ENCODE peak calls at places on chromosomes 4 and X, in six cellular contexts. R is OCI-LY7; L is fibroblast of lung; V is MM.1S; C is esophagus squamous epithelium; F is CD8-positive, alpha-beta T cell. P is an unnamed sample. For H3K4me1, the result is how much of the 10 kb centered on the place peaks cover.

GRCh38 chrX:141760761-141761160 is 62.2 kb upstream of the SPANXD start:
- DNase-seq in C (no peak), V (no peak), F (no peak), L (peak), R (no peak), P (no peak)

GRCh38 chrX:149638860-149639259 is 7.3 kb upstream of the TMEM185A start:
- DNase-seq in R (no peak), V (no peak), L (peak), F (no peak), C (no peak), P (no peak)

GRCh38 chrX:110442631-110443030 is 84.0 kb downstream of the RTL9 start:
- DNase-seq in F (no peak), R (peak), V (peak), C (no peak), L (peak), P (no peak)

GRCh38 chr4:36712013-36712412 is 430.6 kb downstream of the DTHD1 start:
- DNase-seq in V (no peak), L (no peak), R (no peak), F (no peak), C (no peak), P (no peak)

GRCh38 chr4:3630136-3630933 is 98.1 kb upstream of the LRPAP1 start:
- DNase-seq in R (no peak), F (no peak), V (no peak), L (no peak), C (no peak), P (peak)

GRCh38 chr4:177482367-177482766 is 40.1 kb upstream of the AGA start:
- DNase-seq in L (no peak), R (no peak), F (no peak), C (no peak), V (no peak), P (no peak)

GRCh38 chr4:176277162-176277904 is 8.3 kb upstream of the ASB5 start:
- DNase-seq in L (peak), F (no peak), V (peak), R (peak), C (no peak), P (peak)

GRCh38 chr4:55543858-55544257 is 2.9 kb downstream of the CLOCK start:
- DNase-seq in L (peak), F (no peak), V (no peak), R (peak), C (no peak), P (no peak)

GRCh38 chrX:15953801-15954200 is 99.2 kb upstream of the AP1S2 start:
- DNase-seq in V (no peak), R (no peak), C (no peak), L (no peak), F (no peak), P (no peak)

GRCh38 chr4:57064811-57065711 is 45.1 kb downstream of the IGFBP7 start:
- DNase-seq in R (no peak), L (peak), F (no peak), C (no peak), V (no peak), P (peak)

GRCh38 chr4:102612824-102613366 is 111.7 kb downstream of the NFKB1 start:
- DNase-seq in V (peak), L (no peak), F (peak), C (no peak), R (no peak), P (no peak)

GRCh38 chrX:107729558-107730297 is 45.9 kb downstream of the TSC22D3 start:
- DNase-seq in C (no peak), L (no peak), V (no peak), R (no peak), F (no peak), P (no peak)

GRCh38 chrX:107731831-107732502 is 43.6 kb downstream of the TSC22D3 start:
- DNase-seq in R (no peak), C (peak), L (peak), V (no peak), F (no peak), P (peak)

GRCh38 chrX:107728342-107729099 is 47.1 kb downstream of the TSC22D3 start:
- DNase-seq in C (no peak), V (no peak), F (no peak), R (no peak), L (no peak), P (no peak)

GRCh38 chrX:107730991-107731766 is 44.4 kb downstream of the TSC22D3 start:
- DNase-seq in R (no peak), F (no peak), V (no peak), C (no peak), L (peak), P (no peak)

DNA sequence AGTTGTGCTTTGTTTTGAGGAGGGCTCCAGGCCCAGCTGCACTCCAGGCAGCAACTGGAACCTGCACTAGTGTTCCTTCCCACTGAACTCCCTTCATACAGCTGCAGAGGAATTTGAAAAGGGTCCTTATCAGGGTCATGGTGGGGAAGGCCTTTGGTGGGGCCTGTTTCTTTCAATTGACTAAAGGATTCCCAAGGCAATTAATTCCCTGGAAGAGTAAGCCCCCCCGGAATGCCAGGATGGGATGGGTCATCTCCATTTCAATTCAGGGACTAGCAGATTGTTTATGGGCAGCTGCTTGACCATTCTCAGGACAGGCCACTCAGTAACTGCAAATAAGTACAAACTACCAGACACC is 45.3 kb downstream of the TSC22D3 start:
- DNase-seq in L (no peak), F (no peak), V (no peak), C (no peak), R (no peak), P (no peak)
- H3K4me1 ChIP-seq in L (under half), F (under half), V (under half), C (under half), R (under half), P (under half)

GRCh38 chr4:116223059-116223732 is 862.2 kb downstream of the TRAM1L1 start:
- DNase-seq in L (no peak), F (no peak), R (no peak), C (no peak), V (no peak), P (no peak)
- H3K4me3 ChIP-seq in L (no peak), F (no peak), R (no peak), C (no peak), V (no peak), P (no peak)

GRCh38 chr4:13968723-13969122 is 341.2 kb upstream of the BOD1L1 start:
- DNase-seq in R (no peak), V (no peak), F (no peak), C (no peak), L (peak), P (no peak)

GRCh38 chr4:13970349-13970748 is 342.8 kb upstream of the BOD1L1 start:
- DNase-seq in L (peak), R (no peak), C (no peak), F (no peak), V (no peak), P (no peak)

GRCh38 chr4:13963601-13964000 is 336.1 kb upstream of the BOD1L1 start:
- DNase-seq in V (no peak), L (peak), F (no peak), C (no peak), R (no peak), P (no peak)

DNA sequence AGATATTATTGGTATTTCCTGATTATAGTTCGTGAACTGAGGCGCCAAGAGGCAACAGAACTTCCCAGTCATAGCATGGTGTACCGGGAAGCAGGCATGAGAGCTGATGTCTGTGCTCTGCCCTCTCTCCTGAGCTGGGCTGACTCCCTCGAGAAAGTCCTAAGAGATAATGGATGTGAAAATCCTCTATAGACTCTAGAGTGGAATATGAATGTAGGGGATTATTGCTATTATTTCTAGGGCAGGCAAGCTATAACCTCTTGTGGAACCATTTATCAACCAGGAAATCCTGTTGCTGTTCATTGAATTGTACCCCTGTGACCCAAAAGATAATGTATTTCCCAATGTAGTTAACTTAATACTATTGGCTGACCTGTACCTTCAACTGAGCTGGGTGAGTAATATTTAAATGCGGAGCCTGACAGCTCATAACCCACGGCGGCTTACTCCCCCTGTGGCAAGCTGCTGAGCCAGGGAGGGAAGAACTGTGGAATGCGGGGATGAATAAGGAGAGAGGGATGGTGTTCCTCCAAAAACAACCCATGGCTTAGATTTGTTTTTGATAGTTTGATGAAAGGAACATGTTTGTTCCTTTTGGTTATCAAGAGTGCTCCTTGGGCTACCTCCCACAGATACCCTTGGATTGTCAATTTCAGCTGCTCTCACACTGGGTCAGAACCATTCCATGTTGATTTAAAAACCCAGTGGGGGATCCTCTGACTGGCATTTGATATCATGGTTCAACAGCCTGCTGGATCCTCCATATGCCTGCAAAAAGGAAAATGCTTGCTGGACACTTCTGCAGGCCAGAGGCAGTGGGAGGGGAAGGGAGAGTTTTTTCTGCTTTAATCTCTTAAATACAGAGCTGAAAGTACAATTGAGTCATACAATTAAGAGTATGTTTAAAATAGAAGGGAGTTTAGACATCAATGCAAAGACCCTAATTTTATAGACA is 339.0 kb upstream of the BOD1L1 start:
- DNase-seq in C (no peak), V (no peak), R (no peak), F (no peak), L (peak), P (no peak)
- TF ChIP-seq CTCF in C (no peak), V (no peak), R (no peak), F (no peak), L (peak), P (no peak)

GRCh38 chr4:156948133-156948532 is 23.5 kb downstream of the PDGFC start:
- DNase-seq in F (no peak), R (no peak), V (no peak), C (no peak), L (peak), P (no peak)

GRCh38 chr4:156950090-156950489 is 21.5 kb downstream of the PDGFC start:
- DNase-seq in L (no peak), F (no peak), C (no peak), V (no peak), R (no peak), P (no peak)

GRCh38 chr4:156948738-156949137 is 22.9 kb downstream of the PDGFC start:
- DNase-seq in L (no peak), V (no peak), C (no peak), F (no peak), R (no peak), P (no peak)

GRCh38 chr4:156950950-156951349 is 20.6 kb downstream of the PDGFC start:
- DNase-seq in F (no peak), V (no peak), C (no peak), L (no peak), R (no peak), P (no peak)

GRCh38 chr4:156949373-156949814 is 22.2 kb downstream of the PDGFC start:
- DNase-seq in R (no peak), F (no peak), C (no peak), L (peak), V (no peak), P (no peak)
- H3K4me1 ChIP-seq in R (under half), F (under half), C (under half), L (under half), V (under half), P (under half)

GRCh38 chr4:148288448-148288847 is 153.8 kb downstream of the NR3C2 start:
- DNase-seq in F (no peak), R (no peak), L (no peak), V (no peak), C (no peak), P (no peak)

GRCh38 chr4:148286043-148286442 is 156.2 kb downstream of the NR3C2 start:
- DNase-seq in F (no peak), V (no peak), R (no peak), C (no peak), L (no peak), P (no peak)

GRCh38 chr4:148284526-148285193 is 157.6 kb downstream of the NR3C2 start:
- DNase-seq in F (no peak), R (no peak), L (peak), C (no peak), V (no peak), P (no peak)

GRCh38 chr4:148287111-148287510 is 155.1 kb downstream of the NR3C2 start:
- DNase-seq in C (no peak), R (no peak), F (no peak), L (no peak), V (no peak), P (no peak)

DNA sequence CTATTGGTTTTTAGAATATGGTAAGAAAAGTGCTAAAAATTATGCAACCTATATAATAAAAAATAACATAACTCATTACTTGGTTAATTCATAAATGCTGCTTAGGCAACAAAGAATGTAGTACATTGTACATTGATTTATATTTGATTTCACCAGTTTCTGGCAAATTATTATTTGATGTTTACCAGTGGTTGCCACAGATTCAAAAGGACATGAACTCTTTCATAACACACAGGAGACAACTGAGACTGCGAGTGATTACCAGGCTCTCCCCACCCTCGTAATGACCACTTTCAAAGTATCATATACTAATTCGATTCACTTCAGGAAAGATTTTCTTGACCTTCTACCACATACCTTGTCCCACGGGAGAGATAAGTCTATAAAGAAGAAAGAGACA is 158.5 kb downstream of the NR3C2 start:
- DNase-seq in L (no peak), R (no peak), V (no peak), F (no peak), C (no peak), P (no peak)
- H3K4me3 ChIP-seq in L (no peak), R (no peak), V (no peak), F (no peak), C (no peak), P (no peak)

GRCh38 chr4:94757192-94758140 is at the start of gene BMPR1B:
- DNase-seq in C (no peak), L (peak), R (no peak), F (no peak), V (no peak), P (no peak)
- TF ChIP-seq CTCF in C (no peak), L (peak), R (no peak), F (no peak), V (no peak), P (no peak)

GRCh38 chr4:25776795-25777194 is 86.0 kb downstream of the SEL1L3 start:
- DNase-seq in C (no peak), R (no peak), V (no peak), L (no peak), F (no peak), P (no peak)
- H3K4me1 ChIP-seq in C (under half), R (under half), V (under half), L (under half), F (under half), P (under half)

GRCh38 chr4:48141048-48141447 is 7.0 kb upstream of the TXK start:
- DNase-seq in F (no peak), L (peak), R (peak), V (peak), C (no peak), P (no peak)
- H3K4me3 ChIP-seq in F (no peak), L (no peak), R (no peak), V (no peak), C (no peak), P (no peak)

GRCh38 chr4:82213485-82214162 is 160.2 kb downstream of the HNRNPD start:
- DNase-seq in L (no peak), C (no peak), R (no peak), V (peak), F (no peak), P (no peak)

GRCh38 chr4:82215800-82216199 is 158.0 kb downstream of the HNRNPD start:
- DNase-seq in R (no peak), L (no peak), F (no peak), C (no peak), V (no peak), P (no peak)

GRCh38 chr4:82219346-82219745 is 154.4 kb downstream of the HNRNPD start:
- DNase-seq in R (no peak), C (no peak), L (no peak), V (no peak), F (no peak), P (no peak)

GRCh38 chr4:82216231-82216630 is 157.6 kb downstream of the HNRNPD start:
- DNase-seq in V (no peak), C (no peak), F (no peak), R (no peak), L (no peak), P (no peak)

DNA sequence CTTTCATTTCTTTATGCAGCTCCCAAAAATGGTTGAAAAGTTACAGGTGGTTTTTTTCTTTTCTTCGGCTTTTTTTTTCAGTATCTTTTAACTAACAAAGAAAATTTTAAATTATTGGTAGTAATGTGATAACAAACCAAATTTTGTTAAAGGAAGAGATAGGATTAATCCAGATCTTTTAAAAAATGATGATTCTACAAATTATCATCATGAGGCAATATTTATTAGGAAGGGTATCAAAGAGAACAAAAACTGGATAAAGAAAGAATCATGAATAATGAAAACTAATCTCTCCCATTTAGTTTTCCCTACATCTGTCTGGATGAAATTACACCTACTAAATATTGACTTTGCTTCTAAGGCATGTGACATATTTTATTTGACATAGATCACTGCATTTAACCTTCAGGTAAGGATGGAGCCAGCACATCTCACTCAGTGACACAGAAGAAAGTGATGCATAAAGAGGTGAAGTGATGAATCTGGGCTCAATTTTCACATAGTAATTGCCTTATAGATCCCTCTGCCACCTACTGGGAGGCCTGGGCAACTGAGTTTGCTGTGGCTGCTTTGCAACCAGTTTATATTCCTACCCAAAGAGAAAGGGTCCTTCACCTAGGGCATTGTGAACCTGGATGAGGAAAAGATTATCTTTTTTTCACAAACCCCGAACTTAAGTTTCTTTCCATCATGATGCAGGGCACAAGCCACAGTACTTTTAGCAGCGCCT is 155.6 kb downstream of the HNRNPD start:
- DNase-seq in C (no peak), F (no peak), V (peak), L (no peak), R (peak), P (no peak)
- TF ChIP-seq CTCF in C (peak), F (no peak), V (peak), L (peak), R (peak), P (no peak)

DNA sequence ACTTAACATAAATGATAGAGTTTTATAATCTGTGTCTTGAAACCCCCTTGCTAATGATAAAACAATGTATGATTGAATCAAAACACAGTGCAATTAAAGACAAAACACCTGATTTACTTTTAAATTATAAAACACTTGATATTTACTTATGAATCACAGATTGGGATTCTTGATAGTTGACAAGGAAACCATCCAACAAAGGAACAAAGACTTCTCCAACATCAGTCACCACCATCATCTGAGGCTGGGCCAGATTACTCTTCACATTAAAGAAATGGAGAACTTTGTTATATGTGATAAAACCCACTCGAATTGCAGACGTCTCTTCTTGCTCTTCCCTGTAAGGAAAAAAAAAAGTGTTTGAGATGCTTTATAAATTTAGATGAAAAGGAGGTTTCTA is 67.4 kb downstream of the METTL14 start:
- DNase-seq in F (no peak), L (peak), R (no peak), C (no peak), V (no peak), P (no peak)
- H3K4me1 ChIP-seq in F (under half), L (under half), R (under half), C (under half), V (under half), P (under half)

P was measured in mucosa of descending colon.